ENCODE peak calls at places on chromosomes 6 and 20, in five cellular contexts. D is Right ventricle myocardium superior; H is stimulated activated CD4-positive, alpha-beta T cell treated with anti-CD3 and anti-CD28 coated beads, Interleukin-4, amount 100 ng/mL, for 4 hours; R is NCI-H1417; F is MCF 10A. Z is an unnamed sample.

GRCh38 chr6:21277601-21278043 is 315.9 kb upstream of the SOX4 start:
- DNase-seq in D (no peak), H (no peak), R (no peak), F (peak; percentile 44), Z (no peak)

GRCh38 chr6:14501914-14502313 is 384.3 kb downstream of the CD83 start:
- DNase-seq in D (no peak), H (no peak), R (no peak), F (no peak), Z (no peak)

GRCh38 chr6:158972241-158973233 is 27.5 kb downstream of the RSPH3 start:
- DNase-seq in D (no peak), H (no peak), R (peak; percentile 22), F (peak; percentile 63), Z (no peak)

GRCh38 chr6:139448998-139449610 is 74.7 kb upstream of the CITED2 start:
- DNase-seq in D (no peak), H (no peak), R (no peak), F (no peak), Z (no peak)

GRCh38 chr6:130760006-130760405 is 67.2 kb upstream of the SMLR1 start:
- DNase-seq in D (no peak), H (no peak), R (no peak), F (peak; percentile 67), Z (no peak)

GRCh38 chr6:36432151-36432633 is 10.5 kb downstream of the PXT1 start:
- DNase-seq in D (no peak), H (no peak), R (no peak), F (no peak), Z (no peak)

GRCh38 chr6:54515013-54515412 is 206.8 kb downstream of the TINAG start:
- DNase-seq in D (no peak), H (no peak), R (no peak), F (peak; percentile 45), Z (no peak)

GRCh38 chr6:144820270-144820669 is 535.1 kb downstream of the UTRN start:
- DNase-seq in D (no peak), H (no peak), R (no peak), F (no peak), Z (no peak)

GRCh38 chr6:144581807-144582537 is 296.8 kb downstream of the UTRN start:
- DNase-seq in D (no peak), H (no peak), R (peak; percentile 28), F (peak; percentile 13), Z (no peak)

GRCh38 chr20:20711413-20711812 is 1.0 kb downstream of the RALGAPA2 start:
- DNase-seq in D (no peak), H (no peak), R (peak; percentile 33), F (no peak), Z (no peak)

GRCh38 chr6:105929626-105930025 is 156.5 kb upstream of the PRDM1 start:
- DNase-seq in D (no peak), H (no peak), R (no peak), F (no peak), Z (no peak)

GRCh38 chr6:25006565-25007001 is 70.8 kb upstream of the RIPOR2 start:
- DNase-seq in D (peak; percentile 56), H (no peak), R (peak; percentile 3), F (peak; percentile 97), Z (no peak)

GRCh38 chr6:117232191-117232590 is 33.2 kb upstream of the VGLL2 start:
- DNase-seq in D (no peak), H (no peak), R (no peak), F (peak; percentile 3), Z (no peak)

GRCh38 chr20:61572312-61572711 is 320.3 kb downstream of the CDH4 start:
- DNase-seq in D (no peak), H (no peak), R (no peak), F (no peak), Z (no peak)

GRCh38 chr6:3900744-3901351 is 51.7 kb downstream of the FAM50B start:
- DNase-seq in D (no peak), H (no peak), R (no peak), F (no peak), Z (no peak)

GRCh38 chr6:163438940-163439335 is 24.4 kb downstream of the QKI start:
- DNase-seq in D (peak; percentile 69), H (peak; percentile 12), R (peak; percentile 5), F (peak; percentile 42), Z (no peak)

GRCh38 chr6:158046201-158047119 is 64.8 kb downstream of the SYNJ2 start:
- DNase-seq in D (no peak), H (no peak), R (no peak), F (no peak), Z (no peak)

GRCh38 chr6:129901910-129902309 is 40.8 kb upstream of the TMEM244 start:
- DNase-seq in D (no peak), H (no peak), R (no peak), F (peak; percentile 57), Z (no peak)

GRCh38 chr20:53926428-53927028 is 143.9 kb downstream of the BCAS1 start:
- DNase-seq in D (no peak), H (no peak), R (no peak), F (peak; percentile 97), Z (peak; percentile 34)

GRCh38 chr6:160798625-160799024 is 96.6 kb downstream of the PLG start:
- DNase-seq in D (no peak), H (no peak), R (no peak), F (no peak), Z (no peak)

GRCh38 chr20:33882481-33882880 is 71.3 kb downstream of the CHMP4B start:
- DNase-seq in D (no peak), H (no peak), R (no peak), F (no peak), Z (no peak)

GRCh38 chr20:57243480-57244220 is 22.8 kb downstream of the BMP7 start:
- DNase-seq in D (no peak), H (no peak), R (peak; percentile 13), F (peak; percentile 14), Z (no peak)

GRCh38 chr20:5480824-5481600 is 164.3 kb upstream of the PROKR2 start:
- DNase-seq in D (no peak), H (no peak), R (peak; percentile 90), F (peak; percentile 6), Z (no peak)

GRCh38 chr6:121847806-121848522 is 412.5 kb downstream of the GJA1 start:
- DNase-seq in D (no peak), H (no peak), R (no peak), F (no peak), Z (no peak)

GRCh38 chr20:3135507-3136070 is 24.1 kb downstream of the FASTKD5 start:
- DNase-seq in D (no peak), H (no peak), R (no peak), F (no peak), Z (no peak)

GRCh38 chr20:33337119-33337518 is 54.1 kb downstream of the BPIFB1 start:
- DNase-seq in D (no peak), H (no peak), R (no peak), F (peak; percentile 37), Z (no peak)

GRCh38 chr20:58512808-58513552 is 2.2 kb downstream of the APCDD1L start:
- DNase-seq in D (no peak), H (no peak), R (no peak), F (no peak), Z (no peak)

GRCh38 chr6:36727491-36728021 is 29.9 kb downstream of the RAB44 start:
- DNase-seq in D (no peak), H (no peak), R (peak; percentile 13), F (no peak), Z (no peak)

GRCh38 chr6:81003156-81003555 is 749.3 kb downstream of the TENT5A start:
- DNase-seq in D (no peak), H (no peak), R (no peak), F (no peak), Z (no peak)

Z was measured in 8988T.